ENCODE peak calls at places on chromosomes 13 and 19, in eight cellular contexts. L, K, Q, J, X, E, V and Z are unnamed samples.

GRCh38 chr13:99614465-99614885 is 113.2 kb downstream of the TM9SF2 start:
- DNase-seq in J (peak; percentile 77), Q (peak; percentile 80), X (no peak), L (peak; percentile 38), K (peak; percentile 89), V (no peak), E (no peak), Z (no peak)

GRCh38 chr19:49132974-49133609 is 13.7 kb downstream of the PPFIA3 start:
- DNase-seq in J (no peak), V (no peak), L (no peak), X (no peak), K (no peak), Q (no peak), E (no peak), Z (no peak)

GRCh38 chr13:90526711-90527110 is 820.8 kb upstream of the MIR17HG start:
- DNase-seq in X (no peak), V (no peak), L (no peak), J (no peak), K (no peak), Q (no peak), E (no peak), Z (no peak)

GRCh38 chr19:16342002-16342715 is 17.5 kb downstream of the KLF2 start:
- DNase-seq in X (no peak), E (no peak), L (peak; percentile 36), J (no peak), Q (no peak), V (no peak), K (no peak), Z (no peak)

GRCh38 chr13:39012608-39013007 is 22.0 kb upstream of the STOML3 start:
- DNase-seq in Q (peak; percentile 8), X (no peak), E (no peak), V (no peak), L (no peak), K (no peak), J (no peak), Z (peak; percentile 31)

GRCh38 chr13:41179593-41180250 is 14.6 kb downstream of the KBTBD7 start:
- DNase-seq in Q (no peak), J (no peak), L (peak; percentile 41), K (peak; percentile 77), X (no peak), V (no peak), E (no peak), Z (no peak)

GRCh38 chr19:55554749-55555152 is 9.4 kb upstream of the SBK3 start:
- DNase-seq in K (no peak), E (no peak), V (no peak), L (no peak), X (no peak), J (no peak), Q (peak; percentile 64), Z (no peak)

GRCh38 chr19:38033658-38034150 is 126.7 kb downstream of the SIPA1L3 start:
- DNase-seq in L (no peak), V (no peak), X (no peak), E (no peak), J (no peak), Q (no peak), K (no peak), Z (no peak)

GRCh38 chr13:102779426-102780159 is 6.0 kb upstream of the TEX30 start:
- DNase-seq in E (no peak), J (no peak), Q (peak; percentile 67), L (peak; percentile 40), X (no peak), V (no peak), K (no peak), Z (no peak)

GRCh38 chr13:76023644-76024043 is 387.5 kb downstream of the LMO7 start:
- DNase-seq in Q (no peak), L (no peak), X (no peak), V (no peak), K (peak; percentile 80), E (no peak), J (peak; percentile 33), Z (no peak)

GRCh38 chr19:2339644-2340310 is 11.3 kb downstream of the SPPL2B start:
- DNase-seq in J (no peak), E (no peak), K (no peak), L (no peak), V (no peak), Q (no peak), X (no peak), Z (no peak)

GRCh38 chr13:114200673-114201005 is 21.6 kb downstream of the CFAP97D2 start:
- DNase-seq in E (no peak), X (no peak), K (no peak), V (no peak), J (no peak), L (peak; percentile 26), Q (no peak), Z (no peak)

GRCh38 chr13:53281677-53282076 is 253.1 kb downstream of the OLFM4 start:
- DNase-seq in J (no peak), X (no peak), K (no peak), V (no peak), L (no peak), E (no peak), Q (no peak), Z (no peak)

GRCh38 chr19:58466089-58466759 is 656 bp upstream of the ZNF324 start:
- DNase-seq in V (no peak), X (no peak), E (no peak), Q (no peak), K (no peak), L (no peak), J (no peak), Z (no peak)

GRCh38 chr13:82800391-82800790 is 1081.9 kb downstream of the SLITRK1 start:
- DNase-seq in Q (no peak), E (peak; percentile 11), X (no peak), J (no peak), V (no peak), K (no peak), L (peak; percentile 1), Z (no peak)

GRCh38 chr19:43779820-43780219 is 953 bp downstream of the KCNN4 start:
- DNase-seq in K (no peak), X (no peak), J (no peak), Q (no peak), L (no peak), E (no peak), V (no peak), Z (no peak)
- TF ChIP-seq CTCF in K (peak; percentile 41), X (no peak), J (peak; percentile 41), Q (no peak), L (peak; percentile 5), E (no peak), V (no peak), Z (no peak)

GRCh38 chr19:19096641-19097627 is 33.1 kb downstream of the SLC25A42 start:
- DNase-seq in K (no peak), V (no peak), E (no peak), L (no peak), X (no peak), Q (no peak), J (no peak), Z (no peak)

GRCh38 chr19:19101540-19101939 is 36.7 kb downstream of the TMEM161A start:
- DNase-seq in V (no peak), X (no peak), K (no peak), E (no peak), J (no peak), L (no peak), Q (no peak), Z (no peak)

GRCh38 chr19:19098703-19099632 is 35.2 kb downstream of the SLC25A42 start:
- DNase-seq in J (no peak), V (no peak), E (no peak), K (no peak), L (no peak), Q (no peak), X (no peak), Z (no peak)

GRCh38 chr19:19095691-19096090 is 31.9 kb downstream of the SLC25A42 start:
- DNase-seq in E (no peak), L (no peak), X (no peak), K (no peak), V (no peak), J (no peak), Q (no peak), Z (no peak)

DNA sequence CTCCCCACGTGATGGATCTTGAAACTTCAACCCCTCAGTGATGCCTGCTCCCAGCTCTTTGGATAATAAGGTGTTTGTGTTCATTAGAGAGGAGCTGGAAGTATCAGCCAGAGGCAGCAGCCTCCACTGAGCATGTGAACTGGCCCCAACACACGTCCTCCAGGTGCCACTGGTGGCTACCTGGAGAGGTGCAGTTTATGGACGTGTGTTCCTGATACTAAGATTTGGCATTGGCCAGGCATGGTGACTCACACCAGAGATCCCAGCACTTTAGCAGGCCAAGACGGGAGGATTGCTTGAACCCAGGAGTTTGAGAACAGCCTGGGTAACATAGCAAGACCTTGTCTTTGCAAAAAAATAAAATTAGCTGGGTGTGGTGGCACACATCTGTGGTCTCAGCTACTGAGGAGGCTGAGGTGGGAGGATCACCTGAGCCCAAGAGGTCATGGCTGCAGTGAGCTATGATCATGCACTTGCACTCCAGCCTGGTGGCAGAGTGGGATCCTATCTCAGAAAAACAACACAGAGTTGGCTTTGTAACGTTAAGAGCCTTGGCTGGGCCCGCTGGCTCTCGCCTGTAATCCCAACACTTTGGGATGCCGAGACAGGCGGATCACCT is 34.4 kb downstream of the SLC25A42 start:
- DNase-seq in J (no peak), K (peak; percentile 20), L (no peak), X (no peak), E (no peak), V (no peak), Q (no peak), Z (no peak)
- TF ChIP-seq CTCF in J (no peak), K (no peak), L (no peak), X (no peak), E (no peak), V (no peak), Q (no peak), Z (no peak)

GRCh38 chr13:23671902-23672301 is 101.7 kb downstream of the TNFRSF19 start:
- DNase-seq in V (no peak), E (peak; percentile 35), K (peak; percentile 96), L (peak; percentile 46), J (no peak), X (no peak), Q (no peak), Z (no peak)
- TF ChIP-seq CTCF in V (no peak), E (no peak), K (no peak), L (no peak), J (no peak), X (no peak), Q (no peak), Z (no peak)

GRCh38 chr19:35143231-35143715 is at the start of gene FXYD7:
- DNase-seq in Q (peak; percentile 32), V (no peak), J (no peak), K (no peak), E (no peak), L (no peak), X (no peak), Z (peak; percentile 26)
- TF ChIP-seq CTCF in Q (no peak), V (no peak), J (peak; percentile 16), K (no peak), E (no peak), L (no peak), X (no peak), Z (peak; percentile 65)

GRCh38 chr19:898663-899062 is 5.4 kb downstream of the RNU6-9 start:
- DNase-seq in E (no peak), V (no peak), K (no peak), J (no peak), L (no peak), X (no peak), Q (no peak), Z (no peak)
- TF ChIP-seq CTCF in E (no peak), V (no peak), K (no peak), J (no peak), L (no peak), X (no peak), Q (no peak), Z (no peak)